ENCODE peak calls at places on chromosomes 13 and 19, in four cellular contexts. M, B, P and E are unnamed samples.

GRCh38 chr13:98532254-98532653 is 44.7 kb downstream of the STK24 start:
- DNase-seq in P (no peak), B (no peak), M (no peak), E (no peak)

GRCh38 chr19:7199613-7200533 is 94.3 kb downstream of the INSR start:
- DNase-seq in P (no peak), M (no peak), B (peak; percentile 46), E (peak; percentile 57)

GRCh38 chr13:112781881-112782361 is 92.1 kb downstream of the ATP11A start:
- DNase-seq in P (no peak), M (no peak), B (peak; percentile 25), E (no peak)

GRCh38 chr13:106029901-106030300 is 505.6 kb downstream of the EFNB2 start:
- DNase-seq in B (no peak), M (no peak), P (no peak), E (no peak)

GRCh38 chr19:38674388-38675133 is 27.1 kb downstream of the ACTN4 start:
- DNase-seq in B (no peak), M (no peak), P (no peak), E (no peak)

GRCh38 chr13:92951273-92951820 is 275.3 kb upstream of the GPC6 start:
- DNase-seq in P (no peak), M (no peak), B (no peak), E (no peak)

GRCh38 chr19:33459220-33459619 is 62.4 kb downstream of the PEPD start:
- DNase-seq in P (peak; percentile 43), M (peak; percentile 14), B (no peak), E (no peak)

GRCh38 chr19:50963381-50963780 is 6.0 kb downstream of the KLK6 start:
- DNase-seq in M (no peak), P (no peak), B (no peak), E (no peak)

GRCh38 chr13:33787051-33787591 is 30.8 kb upstream of the RFC3 start:
- DNase-seq in B (no peak), M (no peak), P (no peak), E (no peak)

GRCh38 chr19:51708811-51709210 is 15.0 kb downstream of the HAS1 start:
- DNase-seq in P (no peak), M (no peak), B (no peak), E (no peak)

GRCh38 chr13:40313269-40314200 is 352.9 kb downstream of the FOXO1 start:
- DNase-seq in B (no peak), P (no peak), M (no peak), E (no peak)

GRCh38 chr13:29156136-29156535 is 336.0 kb downstream of the MTUS2 start:
- DNase-seq in P (no peak), M (no peak), B (no peak), E (no peak)

GRCh38 chr19:3098515-3099346 is 4.6 kb downstream of the GNA11 start:
- DNase-seq in B (peak; percentile 70), P (peak; percentile 86), M (no peak), E (peak; percentile 59)

GRCh38 chr19:44575116-44575700 is 38.2 kb upstream of the IGSF23 start:
- DNase-seq in M (no peak), P (no peak), B (no peak), E (no peak)

GRCh38 chr19:39082745-39083598 is 1.2 kb upstream of the ACP7 start:
- DNase-seq in B (no peak), P (no peak), M (no peak), E (no peak)

GRCh38 chr19:42421591-42422031 is 5.6 kb downstream of the LIPE start:
- DNase-seq in M (no peak), P (no peak), B (peak; percentile 50), E (no peak)

GRCh38 chr13:100941811-100942361 is 267.3 kb upstream of the TMTC4 start:
- DNase-seq in P (no peak), B (no peak), M (no peak), E (no peak)

GRCh38 chr13:106649495-106649894 is 81.6 kb upstream of the ARGLU1 start:
- DNase-seq in B (peak; percentile 72), M (no peak), P (no peak), E (peak; percentile 56)

GRCh38 chr19:6065685-6066365 is 44.5 kb downstream of the RFX2 start:
- DNase-seq in B (no peak), P (peak; percentile 82), M (peak; percentile 51), E (peak; percentile 53)

GRCh38 chr13:85334187-85334586 is 465.0 kb downstream of the SLITRK6 start:
- DNase-seq in B (no peak), P (no peak), M (no peak), E (no peak)

GRCh38 chr19:34186205-34186604 is 13.9 kb downstream of the LSM14A start:
- DNase-seq in P (no peak), B (no peak), M (no peak), E (no peak)

GRCh38 chr19:15584541-15585115 is 30.4 kb upstream of the CYP4F8 start:
- DNase-seq in M (peak; percentile 87), P (peak; percentile 87), B (peak; percentile 83), E (peak; percentile 82)

GRCh38 chr19:56699552-56699951 is 28.0 kb upstream of the ZNF835 start:
- DNase-seq in M (no peak), P (no peak), B (no peak), E (no peak)

GRCh38 chr19:13652810-13653590 is 111.3 kb upstream of the MRI1 start:
- DNase-seq in B (no peak), M (no peak), P (no peak), E (no peak)

GRCh38 chr19:36054733-36055686 is at the start of gene WDR62:
- DNase-seq in M (peak; percentile 93), P (peak; percentile 97), B (peak; percentile 94), E (peak; percentile 94)
- TF ChIP-seq POLR2AphosphoS5 in M (no peak), P (no peak), B (no peak), E (no peak)

DNA sequence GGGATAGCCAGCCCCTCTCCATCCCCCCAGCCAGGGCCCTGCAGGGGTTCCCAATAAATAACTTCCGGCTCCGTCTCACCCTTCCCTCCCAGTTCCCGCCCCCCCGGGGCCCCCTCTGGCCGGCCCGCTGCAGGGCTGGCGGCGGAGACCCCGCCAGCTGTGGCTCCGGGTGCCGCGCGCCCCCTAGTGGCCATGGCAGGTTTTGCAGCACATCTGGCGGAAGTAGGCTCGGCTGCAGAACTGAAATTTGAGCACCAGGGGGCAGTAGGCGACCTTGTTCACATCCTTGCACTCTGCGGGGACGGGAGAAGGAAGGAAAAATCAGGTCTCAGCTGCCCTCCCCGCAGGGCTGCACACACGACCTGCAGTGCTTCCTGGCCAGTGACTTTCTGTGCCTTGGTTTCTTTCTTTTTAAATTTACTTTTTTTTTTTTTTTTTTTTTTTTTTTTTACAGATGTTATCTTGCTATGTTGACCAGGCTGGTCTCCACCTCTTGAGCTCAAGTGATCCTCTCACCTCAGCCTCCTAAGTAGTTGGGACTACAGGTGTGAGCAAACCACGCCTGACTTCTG is 3.6 kb upstream of the MYO1F start:
- DNase-seq in B (peak; percentile 84), P (peak; percentile 89), M (peak; percentile 72), E (peak; percentile 85)
- TF ChIP-seq POLR2AphosphoS5 in B (peak; percentile 76), P (no peak), M (no peak), E (no peak)

GRCh38 chr19:23762884-23763711 is 4.4 kb upstream of the ZNF681 start:
- DNase-seq in M (peak; percentile 91), B (peak; percentile 90), P (peak; percentile 93), E (peak; percentile 93)

GRCh38 chr19:23762548-23762883 is 3.8 kb upstream of the ZNF681 start:
- DNase-seq in B (no peak), M (no peak), P (no peak), E (no peak)

GRCh38 chr19:23758187-23759074 is at the start of gene ZNF681:
- DNase-seq in B (peak; percentile 87), P (peak; percentile 95), M (peak; percentile 89), E (peak; percentile 91)
- TF ChIP-seq POLR2AphosphoS5 in B (peak; percentile 27), P (peak; percentile 25), M (peak; percentile 24), E (peak; percentile 79)

GRCh38 chr19:54851353-54851752 is 1.1 kb downstream of the KIR3DL2 start:
- DNase-seq in P (no peak), B (no peak), M (no peak), E (no peak)
- TF ChIP-seq POLR2AphosphoS5 in P (no peak), B (no peak), M (no peak), E (no peak)